ENCODE peak calls at places on chromosomes 4 and X, in six cellular contexts. L is cardiac muscle cell, I is uterus, J is fibroblast of mammary gland, Q is GM10248, Z is heart right ventricle. V is an unnamed sample.

GRCh38 chr4:38530486-38530885 is 133.5 kb upstream of the KLF3 start:
- DNase-seq in L (no peak), I (no peak), J (no peak), Q (no peak), Z (no peak), V (no peak)

GRCh38 chr4:3516836-3517730 is 15.1 kb downstream of the LRPAP1 start:
- DNase-seq in L (no peak), I (no peak), J (no peak), Q (no peak), Z (no peak), V (no peak)

GRCh38 chr4:5101571-5101970 is 50.3 kb downstream of the STK32B start:
- DNase-seq in L (no peak), I (no peak), J (no peak), Q (no peak), Z (no peak), V (no peak)

GRCh38 chr4:88158360-88159136 is at the start of gene ABCG2:
- DNase-seq in L (peak), I (peak), J (peak), Q (peak), Z (peak), V (no peak)

GRCh38 chrX:136227948-136228584 is 23.1 kb downstream of the MAP7D3 start:
- DNase-seq in L (peak), I (no peak), J (peak), Q (no peak), Z (no peak), V (no peak)

GRCh38 chr4:184882276-184882675 is 56.5 kb upstream of the ACSL1 start:
- DNase-seq in L (no peak), I (no peak), J (no peak), Q (no peak), Z (no peak), V (no peak)

GRCh38 chr4:4606321-4606720 is 64.5 kb upstream of the STX18 start:
- DNase-seq in L (peak), I (no peak), J (peak), Q (no peak), Z (no peak), V (no peak)

GRCh38 chrX:111646515-111646914 is 34.5 kb upstream of the ALG13 start:
- DNase-seq in L (no peak), I (no peak), J (no peak), Q (no peak), Z (no peak), V (no peak)

GRCh38 chr4:2812600-2812932 is 19.7 kb downstream of the SH3BP2 start:
- DNase-seq in L (no peak), I (no peak), J (no peak), Q (no peak), Z (no peak), V (no peak)

GRCh38 chr4:80233390-80233789 is 33.1 kb upstream of the FGF5 start:
- DNase-seq in L (no peak), I (no peak), J (no peak), Q (no peak), Z (no peak), V (no peak)

GRCh38 chrX:15242899-15243555 is 26.9 kb downstream of the ASB9 start:
- DNase-seq in L (peak), I (no peak), J (peak), Q (peak), Z (no peak), V (no peak)

GRCh38 chr4:153222162-153222789 is 18.0 kb downstream of the TRIM2 start:
- DNase-seq in L (peak), I (peak), J (peak), Q (peak), Z (peak), V (peak)

GRCh38 chr4:124647599-124647998 is 64.9 kb downstream of the ANKRD50 start:
- DNase-seq in L (no peak), I (no peak), J (no peak), Q (no peak), Z (no peak), V (no peak)

GRCh38 chr4:156169011-156169410 is 215.3 kb upstream of the CTSO start:
- DNase-seq in L (peak), I (peak), J (peak), Q (peak), Z (no peak), V (no peak)

GRCh38 chr4:101651778-101652177 is 138.8 kb upstream of the BANK1 start:
- DNase-seq in L (no peak), I (no peak), J (no peak), Q (no peak), Z (peak), V (peak)

GRCh38 chr4:78166582-78166981 is 109.5 kb downstream of the FRAS1 start:
- DNase-seq in L (no peak), I (no peak), J (peak), Q (no peak), Z (no peak), V (no peak)

GRCh38 chr4:2923678-2924173 is 39.5 kb downstream of the NOP14 start:
- DNase-seq in L (no peak), I (peak), J (no peak), Q (no peak), Z (no peak), V (peak)

GRCh38 chr4:10117424-10118354 is 1.1 kb upstream of the WDR1 start:
- DNase-seq in L (peak), I (peak), J (peak), Q (no peak), Z (no peak), V (no peak)

GRCh38 chr4:146791439-146791838 is 152.7 kb downstream of the POU4F2 start:
- DNase-seq in L (no peak), I (no peak), J (no peak), Q (no peak), Z (no peak), V (no peak)

GRCh38 chr4:161949941-161950725 is 213.7 kb downstream of the FSTL5 start:
- DNase-seq in L (peak), I (no peak), J (peak), Q (no peak), Z (no peak), V (no peak)

GRCh38 chr4:124854968-124855367 is 142.4 kb upstream of the ANKRD50 start:
- DNase-seq in L (peak), I (no peak), J (peak), Q (peak), Z (no peak), V (no peak)

GRCh38 chr4:130753926-130754325 is 1658.0 kb downstream of the C4orf33 start:
- DNase-seq in L (no peak), I (no peak), J (no peak), Q (no peak), Z (no peak), V (no peak)

GRCh38 chr4:47486306-47486705 is 1.2 kb downstream of the ATP10D start:
- DNase-seq in L (peak), I (no peak), J (peak), Q (no peak), Z (no peak), V (no peak)

GRCh38 chr4:47494124-47494430 is 9.0 kb downstream of the ATP10D start:
- DNase-seq in L (no peak), I (no peak), J (no peak), Q (no peak), Z (no peak), V (no peak)

GRCh38 chr4:47493238-47494123 is 8.4 kb downstream of the ATP10D start:
- DNase-seq in L (no peak), I (no peak), J (no peak), Q (no peak), Z (no peak), V (no peak)

GRCh38 chr4:47488706-47489105 is 3.6 kb downstream of the ATP10D start:
- DNase-seq in L (no peak), I (no peak), J (no peak), Q (no peak), Z (no peak), V (no peak)

GRCh38 chr4:47490550-47490949 is 5.5 kb downstream of the ATP10D start:
- DNase-seq in L (peak), I (no peak), J (peak), Q (no peak), Z (no peak), V (no peak)
- TF ChIP-seq CTCF in L (peak), I (no peak), J (peak), Q (peak), Z (peak), V (no peak)

DNA sequence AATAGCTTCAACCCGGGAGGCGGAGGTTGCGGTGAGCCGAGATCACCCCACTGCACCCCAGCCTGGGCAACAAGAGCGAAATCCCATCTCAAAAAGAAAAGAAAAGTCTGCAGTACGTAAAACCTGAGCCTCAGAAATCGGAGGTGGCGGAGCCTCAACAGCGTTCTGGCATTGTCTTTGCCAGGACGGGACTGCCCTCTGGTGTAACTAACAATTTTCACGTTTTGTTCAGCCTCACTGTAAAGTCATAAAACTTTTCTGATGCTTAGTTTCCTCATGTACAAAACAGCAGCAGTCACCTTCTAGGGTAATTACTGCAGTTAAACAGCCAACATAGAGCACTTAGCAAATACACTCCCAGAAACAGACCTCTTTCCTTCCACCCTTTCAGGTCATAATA is 121.7 kb downstream of the RBM47 start:
- DNase-seq in L (no peak), I (no peak), J (no peak), Q (no peak), Z (no peak), V (no peak)
- TF ChIP-seq CTCF in L (no peak), I (no peak), J (no peak), Q (no peak), Z (no peak), V (peak)

GRCh38 chrX:38066934-38067333 is 60.6 kb downstream of the SYTL5 start:
- DNase-seq in L (no peak), I (no peak), J (no peak), Q (no peak), Z (no peak), V (no peak)

GRCh38 chrX:38069273-38069672 is 62.9 kb downstream of the SYTL5 start:
- DNase-seq in L (no peak), I (no peak), J (no peak), Q (no peak), Z (no peak), V (no peak)

GRCh38 chrX:38069991-38070390 is 63.6 kb downstream of the SYTL5 start:
- DNase-seq in L (no peak), I (no peak), J (no peak), Q (no peak), Z (no peak), V (no peak)
- TF ChIP-seq CTCF in L (no peak), I (no peak), J (no peak), Q (no peak), Z (no peak), V (no peak)

GRCh38 chr4:106370214-106370613 is 1.6 kb upstream of the GIMD1 start:
- DNase-seq in L (no peak), I (no peak), J (no peak), Q (no peak), Z (no peak), V (no peak)

GRCh38 chr4:106368678-106369077 is at the start of gene GIMD1:
- DNase-seq in L (no peak), I (no peak), J (no peak), Q (no peak), Z (no peak), V (no peak)

GRCh38 chr4:106367072-106367471 is 1.5 kb downstream of the GIMD1 start:
- DNase-seq in L (no peak), I (no peak), J (no peak), Q (no peak), Z (no peak), V (no peak)

GRCh38 chr4:106371166-106371565 is 2.6 kb upstream of the GIMD1 start:
- DNase-seq in L (no peak), I (no peak), J (no peak), Q (no peak), Z (no peak), V (no peak)

DNA sequence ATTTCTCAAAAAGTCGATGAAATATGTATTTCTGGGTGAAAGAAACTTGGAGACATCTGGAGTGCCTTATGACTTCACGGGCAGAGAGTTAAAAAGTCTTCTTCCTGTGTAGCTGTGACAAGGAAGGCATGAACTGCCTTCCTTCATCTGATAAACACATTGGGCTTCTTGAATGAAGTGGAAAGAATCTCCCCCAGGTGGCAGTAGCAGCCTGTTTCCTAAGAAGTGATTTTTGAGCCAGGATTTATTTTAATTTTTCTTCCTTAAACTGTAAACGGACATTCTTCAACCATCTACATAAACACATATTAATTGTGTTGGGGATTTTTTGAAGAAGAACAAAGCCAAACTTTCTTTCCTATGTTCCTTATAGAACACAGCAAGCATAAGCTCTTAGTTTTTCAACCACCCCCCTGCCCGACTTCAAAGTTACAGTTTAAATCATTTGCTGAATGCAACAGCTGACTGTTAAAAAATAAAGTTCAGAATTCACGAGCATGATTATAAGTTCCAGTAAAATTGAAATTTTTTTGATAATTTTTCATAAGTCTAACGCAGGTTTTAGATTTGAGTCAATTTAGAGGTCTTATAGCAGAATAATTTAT is 980 bp upstream of the GIMD1 start:
- DNase-seq in L (peak), I (no peak), J (peak), Q (peak), Z (no peak), V (no peak)
- TF ChIP-seq CTCF in L (peak), I (peak), J (peak), Q (peak), Z (peak), V (peak)

DNA sequence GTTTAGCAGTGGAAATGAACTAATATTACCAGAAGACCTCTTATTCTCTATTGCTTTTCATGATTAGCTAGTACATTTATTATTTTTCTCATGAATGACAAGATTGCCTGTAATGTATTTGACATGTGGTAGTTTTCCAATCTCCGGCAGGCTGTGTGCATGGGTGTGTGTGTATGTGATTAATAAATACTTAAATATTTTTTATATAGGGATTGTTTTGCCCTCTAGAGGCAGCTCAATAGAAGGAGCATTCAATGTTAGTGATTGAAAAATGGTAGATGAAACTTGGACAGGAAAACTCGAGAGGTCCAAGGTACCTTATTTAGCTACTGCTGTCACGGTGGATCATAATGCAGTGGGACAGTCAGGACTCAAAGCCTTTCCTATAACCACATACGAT is 457.6 kb downstream of the IL1RAPL1 start:
- DNase-seq in L (peak), I (no peak), J (peak), Q (no peak), Z (no peak), V (no peak)
- TF ChIP-seq CTCF in L (peak), I (no peak), J (peak), Q (no peak), Z (no peak), V (no peak)

GRCh38 chr4:176377705-176378302 is 58.0 kb downstream of the SPCS3 start:
- DNase-seq in L (peak), I (no peak), J (peak), Q (peak), Z (no peak), V (no peak)

GRCh38 chr4:176380352-176381157 is 60.8 kb downstream of the SPCS3 start:
- DNase-seq in L (no peak), I (no peak), J (no peak), Q (no peak), Z (no peak), V (no peak)

DNA sequence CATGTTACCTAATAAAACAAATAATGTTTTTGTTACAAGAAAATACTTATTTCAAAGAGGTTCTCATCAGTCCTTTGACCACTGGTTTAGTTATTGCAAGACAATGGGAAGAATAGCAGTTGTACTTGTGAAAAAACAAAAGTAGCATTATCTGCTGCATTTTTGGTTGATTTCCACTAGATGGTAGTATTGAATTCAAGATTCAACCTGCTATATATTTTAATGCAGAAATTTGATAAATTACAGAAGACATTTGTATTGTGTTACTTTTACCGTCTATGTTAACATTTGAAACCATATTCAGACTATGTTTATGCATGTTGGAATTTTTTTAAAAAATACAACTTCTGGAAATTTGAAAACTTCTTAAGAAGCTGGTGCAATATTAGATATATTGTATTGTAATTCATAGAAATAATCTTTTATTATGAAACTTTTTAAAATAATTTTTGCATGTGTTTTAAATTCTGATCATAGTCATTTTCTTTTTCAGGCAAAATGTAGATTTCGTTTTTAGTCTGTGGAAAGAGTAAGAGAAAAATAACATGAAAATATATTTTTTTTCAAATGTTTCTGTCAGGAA is 56.4 kb downstream of the SPCS3 start:
- DNase-seq in L (peak), I (no peak), J (peak), Q (no peak), Z (no peak), V (no peak)
- TF ChIP-seq CTCF in L (peak), I (no peak), J (peak), Q (peak), Z (peak), V (peak)

GRCh38 chr4:24730256-24731001 is 64.9 kb upstream of the SOD3 start:
- DNase-seq in L (peak), I (peak), J (peak), Q (no peak), Z (peak), V (peak)

GRCh38 chr4:24729041-24729730 is 66.2 kb upstream of the SOD3 start:
- DNase-seq in L (peak), I (no peak), J (peak), Q (no peak), Z (no peak), V (no peak)

GRCh38 chr4:24736066-24736465 is 59.3 kb upstream of the SOD3 start:
- DNase-seq in L (peak), I (no peak), J (peak), Q (no peak), Z (no peak), V (no peak)

GRCh38 chr4:24731448-24731847 is 63.9 kb upstream of the SOD3 start:
- DNase-seq in L (no peak), I (no peak), J (no peak), Q (no peak), Z (no peak), V (no peak)

DNA sequence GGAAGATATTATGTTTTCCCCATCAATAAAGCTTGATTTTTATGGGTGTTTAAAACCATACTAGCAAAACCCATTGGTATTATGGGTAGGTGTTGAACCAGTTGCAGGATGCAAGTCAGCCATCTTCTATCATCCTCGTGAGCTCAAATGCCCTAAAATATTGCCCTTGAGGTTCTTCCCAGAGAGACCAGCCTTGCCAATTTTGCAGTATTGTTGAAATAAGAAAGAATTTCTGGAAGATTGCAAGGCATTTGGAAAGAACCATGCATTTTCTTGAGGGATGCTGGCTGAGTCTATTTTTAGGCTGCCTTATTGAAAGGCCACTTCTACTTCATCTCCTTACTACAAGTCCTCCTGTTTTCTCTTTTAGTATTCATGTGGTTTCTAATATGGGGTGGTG is 60.9 kb upstream of the SOD3 start:
- DNase-seq in L (peak), I (no peak), J (no peak), Q (no peak), Z (no peak), V (no peak)
- TF ChIP-seq CTCF in L (no peak), I (no peak), J (no peak), Q (no peak), Z (no peak), V (no peak)

GRCh38 chr4:7778524-7779193 is 161.0 kb downstream of the AFAP1 start:
- DNase-seq in L (no peak), I (no peak), J (no peak), Q (no peak), Z (no peak), V (no peak)

GRCh38 chr4:7777871-7778523 is 161.7 kb downstream of the AFAP1 start:
- DNase-seq in L (no peak), I (no peak), J (no peak), Q (no peak), Z (no peak), V (no peak)

GRCh38 chr4:7775396-7775795 is 164.3 kb downstream of the AFAP1 start:
- DNase-seq in L (no peak), I (no peak), J (no peak), Q (no peak), Z (no peak), V (no peak)

GRCh38 chr4:7779194-7779768 is 160.4 kb downstream of the AFAP1 start:
- DNase-seq in L (peak), I (peak), J (peak), Q (no peak), Z (no peak), V (no peak)

DNA sequence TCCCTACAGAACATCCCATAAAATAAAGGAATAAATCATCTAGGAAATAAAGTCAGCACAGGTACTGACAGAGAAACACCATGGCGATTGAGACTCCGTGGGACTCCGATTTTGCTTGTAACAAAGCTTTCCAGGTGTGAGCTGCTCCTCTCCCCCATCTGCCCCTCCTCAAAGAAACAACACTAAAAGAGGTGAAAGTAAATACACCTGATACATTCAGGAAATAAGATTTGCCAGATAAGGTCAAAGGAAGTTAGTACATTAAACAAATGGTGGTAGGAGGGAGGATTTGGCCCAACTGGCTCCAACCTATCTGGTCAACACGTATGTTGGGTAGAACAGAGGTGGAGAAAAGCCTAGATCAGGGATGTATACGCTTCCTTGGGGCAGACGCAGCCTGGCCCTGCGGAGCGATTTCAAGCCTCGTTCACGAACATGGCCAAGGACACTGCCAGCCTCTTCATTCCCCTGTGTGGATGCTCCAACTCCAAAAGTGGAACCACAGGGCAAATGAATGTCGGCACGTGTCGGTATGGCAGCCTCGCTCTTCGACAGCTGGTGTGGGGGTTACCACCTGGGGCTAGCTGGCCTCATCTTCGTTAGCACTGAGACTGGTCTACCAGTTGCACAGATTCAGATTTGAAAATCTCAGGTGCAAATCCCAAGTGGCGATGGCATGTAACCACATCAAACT is 162.5 kb downstream of the AFAP1 start:
- DNase-seq in L (no peak), I (no peak), J (no peak), Q (no peak), Z (no peak), V (no peak)
- TF ChIP-seq CTCF in L (no peak), I (no peak), J (no peak), Q (no peak), Z (no peak), V (no peak)